ENCODE peak calls at places on chromosome 22, in four cellular contexts. A, U, G and T are unnamed samples.

GRCh38 chr22:45602824-45603301 is 68.8 kb upstream of the ATXN10 start:
- DNase-seq in A (peak; percentile 45), G (no peak), U (no peak), T (no peak)

GRCh38 chr22:42343136-42343484 is 72.7 kb upstream of the TCF20 start:
- DNase-seq in G (no peak), U (no peak), A (no peak), T (no peak)

GRCh38 chr22:19275919-19276600 is 15.5 kb downstream of the CLTCL1 start:
- DNase-seq in G (no peak), U (no peak), A (no peak), T (no peak)

GRCh38 chr22:40618400-40618799 is 18.1 kb downstream of the MRTFA start:
- DNase-seq in G (no peak), U (no peak), A (no peak), T (no peak)

GRCh38 chr22:26892401-26893033 is 235.1 kb downstream of the MIAT start:
- DNase-seq in G (no peak), A (no peak), U (no peak), T (no peak)

GRCh38 chr22:17376950-17377349 is 7.7 kb downstream of the CECR2 start:
- DNase-seq in A (no peak), U (no peak), G (no peak), T (no peak)

GRCh38 chr22:43931771-43932170 is 8.2 kb downstream of the PNPLA3 start:
- DNase-seq in G (no peak), A (no peak), U (no peak), T (no peak)

GRCh38 chr22:43796567-43796966 is 15.5 kb downstream of the EFCAB6 start:
- DNase-seq in U (no peak), G (no peak), A (peak; percentile 36), T (no peak)

GRCh38 chr22:31577711-31578110 is 81.4 kb downstream of the SFI1 start:
- DNase-seq in A (no peak), G (no peak), U (no peak), T (no peak)

GRCh38 chr22:29011868-29012428 is 49.7 kb downstream of the C22orf31 start:
- DNase-seq in A (no peak), U (no peak), G (no peak), T (no peak)

GRCh38 chr22:27420817-27421361 is 380.7 kb downstream of the MN1 start:
- DNase-seq in G (peak; percentile 66), A (peak; percentile 96), U (peak; percentile 82), T (peak; percentile 74)

GRCh38 chr22:43443072-43443471 is 31.3 kb downstream of the MPPED1 start:
- DNase-seq in U (no peak), G (no peak), A (no peak), T (no peak)

GRCh38 chr22:19070397-19071169 is 51.6 kb downstream of the DGCR2 start:
- DNase-seq in U (no peak), A (no peak), G (no peak), T (no peak)

GRCh38 chr22:31093956-31094622 is 13.0 kb downstream of the SMTN start:
- DNase-seq in A (no peak), U (no peak), G (no peak), T (peak; percentile 73)

GRCh38 chr22:29244785-29245625 is 22.8 kb downstream of the RHBDD3 start:
- DNase-seq in A (no peak), U (no peak), G (no peak), T (no peak)

GRCh38 chr22:27124336-27125023 is 467.1 kb downstream of the MIAT start:
- DNase-seq in A (peak; percentile 33), U (no peak), G (no peak), T (peak; percentile 59)

GRCh38 chr22:29002603-29003002 is 59.0 kb downstream of the C22orf31 start:
- DNase-seq in A (no peak), U (no peak), G (no peak), T (no peak)

GRCh38 chr22:45097061-45097460 is 66.7 kb upstream of the NUP50 start:
- DNase-seq in U (no peak), A (no peak), G (no peak), T (no peak)

GRCh38 chr22:28268845-28269244 is 349.8 kb upstream of the PITPNB start:
- DNase-seq in A (no peak), U (no peak), G (no peak), T (peak; percentile 14)

GRCh38 chr22:31281733-31282132 is 10.6 kb downstream of the PIK3IP1 start:
- DNase-seq in U (no peak), A (no peak), G (no peak), T (no peak)

GRCh38 chr22:39593931-39594285 is 23.4 kb downstream of the CACNA1I start:
- DNase-seq in G (no peak), U (no peak), A (no peak), T (no peak)

GRCh38 chr22:50316114-50317065 is 8.9 kb upstream of the PLXNB2 start:
- DNase-seq in G (no peak), U (no peak), A (no peak), T (no peak)

GRCh38 chr22:39351689-39352214 is 2.0 kb downstream of the SYNGR1 start:
- DNase-seq in U (no peak), A (peak; percentile 47), G (no peak), T (no peak)

GRCh38 chr22:25403752-25404471 is 160.6 kb upstream of the GRK3 start:
- DNase-seq in U (no peak), A (peak; percentile 22), G (no peak), T (no peak)

GRCh38 chr22:43479311-43479710 is 67.5 kb downstream of the MPPED1 start:
- DNase-seq in U (no peak), A (no peak), G (no peak), T (no peak)

GRCh38 chr22:28917747-28918543 is 34.6 kb downstream of the ZNRF3 start:
- DNase-seq in U (no peak), G (no peak), A (peak; percentile 66), T (peak; percentile 34)

GRCh38 chr22:45318558-45319318 is 9.0 kb downstream of the FAM118A start:
- DNase-seq in G (no peak), U (no peak), A (peak; percentile 68), T (no peak)

GRCh38 chr22:21876486-21877176 is 9.2 kb upstream of the MAPK1 start:
- DNase-seq in U (no peak), A (peak; percentile 29), G (no peak), T (no peak)

GRCh38 chr22:50483556-50483955 is 2.2 kb downstream of the ADM2 start:
- DNase-seq in A (no peak), U (no peak), G (no peak), T (no peak)

GRCh38 chr22:45223304-45224117 is 17.2 kb downstream of the KIAA0930 start:
- DNase-seq in A (no peak), G (no peak), U (no peak), T (no peak)

GRCh38 chr22:32761251-32761903 is 40.1 kb upstream of the TIMP3 start:
- DNase-seq in A (peak; percentile 73), U (no peak), G (no peak), T (no peak)

GRCh38 chr22:35380537-35381423 is at the start of gene HMOX1:
- DNase-seq in G (peak; percentile 86), A (peak; percentile 72), U (peak; percentile 94), T (peak; percentile 92)

GRCh38 chr22:25780673-25781072 is 38.7 kb downstream of the MYO18B start:
- DNase-seq in U (no peak), G (no peak), A (no peak), T (no peak)

GRCh38 chr22:27833803-27834202 is 32.2 kb upstream of the MN1 start:
- DNase-seq in A (no peak), G (no peak), U (no peak), T (no peak)

GRCh38 chr22:25651332-25651731 is 86.9 kb downstream of the GRK3 start:
- DNase-seq in A (no peak), G (no peak), U (no peak), T (no peak)

GRCh38 chr22:32987081-32987631 is 71.0 kb downstream of the SYN3 start:
- DNase-seq in U (no peak), G (no peak), A (peak; percentile 90), T (no peak)

GRCh38 chr22:45917146-45917545 is 59.8 kb downstream of the WNT7B start:
- DNase-seq in U (no peak), A (no peak), G (no peak), T (no peak)

GRCh38 chr22:20435436-20436308 is 2.0 kb downstream of the SCARF2 start:
- DNase-seq in G (no peak), A (no peak), U (no peak), T (no peak)
- H3K4me3 ChIP-seq in G (peak overlapping the region; percentile 74), A (peak overlapping the region; percentile 85), U (peak overlapping the region; percentile 86), T (peak overlapping the region; percentile 60)

DNA sequence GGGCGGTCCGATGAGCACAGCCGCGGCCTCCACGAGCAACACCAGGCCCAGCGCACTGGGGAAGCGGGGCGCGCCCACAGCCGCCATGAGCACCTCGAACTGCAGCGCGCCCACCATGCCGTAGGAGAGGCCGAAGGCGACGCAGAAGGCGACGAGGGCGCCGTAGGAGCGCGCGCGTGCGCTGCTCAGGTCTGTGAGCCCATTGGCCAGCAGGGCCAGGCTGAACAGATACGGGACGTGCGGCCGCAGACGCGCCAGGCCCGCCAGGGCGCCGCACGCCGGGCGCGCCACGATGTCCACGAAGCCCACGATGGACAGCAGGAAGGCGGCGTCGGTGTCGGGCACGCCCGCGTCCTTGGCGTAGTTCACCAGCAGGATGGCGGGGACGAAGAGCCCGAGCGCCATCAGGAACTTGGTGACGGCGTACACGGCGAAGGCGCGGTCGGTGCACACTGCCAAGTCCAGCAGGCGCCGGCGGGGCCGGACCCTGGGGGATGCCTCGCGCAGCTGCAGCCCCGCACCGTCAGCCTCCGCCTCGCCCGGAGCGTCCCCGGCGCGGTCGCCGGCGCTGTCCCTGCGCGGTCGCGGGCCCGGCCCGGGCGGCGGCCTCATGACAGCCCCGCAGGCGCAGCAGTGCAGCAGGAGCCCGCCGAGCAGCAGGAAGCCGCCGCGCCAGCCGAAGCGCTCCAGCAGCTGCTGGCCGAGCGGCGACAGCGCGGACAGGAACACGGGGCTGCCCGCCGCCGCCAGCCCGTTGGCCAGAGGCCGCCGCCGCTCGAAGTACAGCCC is 2.9 kb downstream of the SLC16A8 start:
- DNase-seq in U (no peak), A (peak; percentile 30), G (no peak), T (no peak)
- TF ChIP-seq CTCF in U (no peak), A (no peak), G (peak; percentile 16), T (no peak)

DNA sequence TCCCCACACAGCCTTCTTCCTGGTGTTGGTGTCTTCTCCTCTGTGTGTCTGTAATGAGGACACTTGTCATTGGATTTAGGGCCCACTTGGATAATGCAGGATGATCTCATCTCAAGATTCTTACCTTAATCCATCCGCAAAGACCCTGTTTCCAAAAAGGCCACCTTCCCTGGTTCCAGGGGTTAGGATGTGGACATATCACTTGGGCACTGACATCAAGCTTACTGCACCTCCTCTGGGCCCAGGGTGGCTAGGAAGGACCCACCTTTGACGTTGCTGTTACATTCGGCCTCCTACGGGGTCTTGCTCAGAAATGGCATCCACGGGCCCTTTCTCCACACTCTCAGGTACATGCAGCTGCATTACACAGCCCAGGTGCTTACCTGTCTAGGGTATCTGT is 535.9 kb downstream of the BRD1 start:
- DNase-seq in G (no peak), U (no peak), A (no peak), T (no peak)
- H3K4me1 ChIP-seq in G (no peaks in the 10 kb centered on the region), U (no peaks in the 10 kb centered on the region), A (no peaks in the 10 kb centered on the region), T (no peaks in the 10 kb centered on the region)

DNA sequence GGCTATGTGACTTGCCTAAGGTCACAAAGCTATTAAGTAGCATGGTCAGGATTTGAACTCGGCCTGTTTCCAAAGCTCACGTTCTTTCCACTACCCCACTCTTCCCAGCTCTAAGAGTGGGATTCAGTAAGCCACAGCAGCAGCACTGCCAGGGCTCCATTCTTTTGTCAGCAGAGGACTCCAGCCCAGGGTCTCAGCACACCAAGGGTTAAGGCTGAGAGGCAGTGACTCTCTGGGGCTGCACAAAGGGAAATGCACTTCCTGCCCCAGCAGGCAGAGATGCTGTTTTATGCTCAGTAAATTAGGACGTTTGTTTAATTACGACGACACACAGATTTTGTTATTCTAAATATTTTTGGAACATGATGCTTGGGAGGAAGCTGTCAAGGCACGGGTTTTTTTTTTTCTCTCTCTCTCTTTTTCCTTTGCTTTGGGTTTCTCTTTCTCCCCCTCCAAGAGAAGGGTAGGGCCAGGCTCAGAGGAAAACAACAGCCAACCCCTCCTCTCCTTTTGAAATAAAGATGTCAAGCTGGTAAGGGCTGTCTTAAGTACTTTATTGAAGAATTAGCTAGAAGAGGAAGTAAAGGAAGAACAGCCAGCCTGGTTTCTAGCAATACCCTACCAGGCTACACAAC is 2.9 kb downstream of the MYH9 start:
- DNase-seq in G (no peak), U (no peak), A (no peak), T (no peak)
- H3K4me3 ChIP-seq in G (peak overlapping the region; percentile 89), U (peak overlapping the region; percentile 99), A (peak overlapping the region; percentile 100), T (peak overlapping the region; percentile 92)